ENCODE peak calls at places on chromosomes 3 and 15, in ten cellular contexts. Q, I, A, W, J, B, G, V, E and S are unnamed samples.

GRCh38 chr15:60889006-60889405 is 340.1 kb downstream of the RORA start:
- DNase-seq in A (no peak), Q (no peak), V (no peak), G (no peak), I (no peak), E (no peak), J (no peak), B (no peak), W (no peak), S (no peak)

GRCh38 chr15:31758126-31758525 is 272.2 kb upstream of the CHRNA7 start:
- DNase-seq in E (peak), G (no peak), A (no peak), J (peak), Q (peak), B (peak), W (no peak), V (no peak), I (no peak), S (no peak)

GRCh38 chr15:39888809-39889208 is 31.3 kb downstream of the GPR176 start:
- DNase-seq in B (no peak), G (no peak), J (no peak), I (no peak), W (no peak), E (no peak), Q (no peak), V (no peak), A (no peak), S (no peak)

GRCh38 chr3:193851941-193852674 is 259.1 kb downstream of the OPA1 start:
- DNase-seq in W (peak), Q (no peak), B (no peak), A (no peak), I (no peak), V (peak), E (no peak), J (peak), G (no peak), S (no peak)

GRCh38 chr3:143040264-143040879 is 39.0 kb downstream of the U2SURP start:
- DNase-seq in W (no peak), J (peak), E (no peak), G (no peak), V (peak), B (no peak), I (peak), A (no peak), Q (peak), S (peak)

GRCh38 chr15:83283813-83284562 is 476 bp downstream of the BNC1 start:
- DNase-seq in W (peak), E (no peak), A (no peak), B (no peak), G (peak), I (no peak), V (peak), J (no peak), Q (peak), S (no peak)

GRCh38 chr15:70095387-70096214 is 2.1 kb downstream of the TLE3 start:
- DNase-seq in B (peak), E (no peak), Q (no peak), A (peak), J (no peak), G (peak), W (peak), V (no peak), I (no peak), S (no peak)

GRCh38 chr3:127803619-127804018 is 18.7 kb downstream of the MGLL start:
- DNase-seq in Q (peak), V (peak), A (no peak), W (no peak), B (no peak), I (peak), E (no peak), J (no peak), G (no peak), S (no peak)

GRCh38 chr3:82384176-82384575 is 622.7 kb upstream of the GBE1 start:
- DNase-seq in A (no peak), Q (no peak), V (no peak), I (no peak), J (no peak), G (no peak), W (no peak), E (no peak), B (no peak), S (no peak)

GRCh38 chr15:85289677-85290365 is 90.6 kb upstream of the AKAP13 start:
- DNase-seq in B (no peak), A (no peak), I (peak), V (peak), W (peak), J (peak), E (no peak), Q (peak), G (no peak), S (peak)

GRCh38 chr3:196144383-196145105 is 62.7 kb upstream of the TFRC start:
- DNase-seq in J (no peak), G (no peak), W (no peak), I (peak), Q (peak), E (no peak), V (no peak), B (no peak), A (no peak), S (no peak)

GRCh38 chr15:99956022-99956775 is 223.0 kb upstream of the LYSMD4 start:
- DNase-seq in I (no peak), Q (no peak), B (no peak), A (no peak), G (no peak), W (no peak), V (no peak), J (no peak), E (no peak), S (no peak)

GRCh38 chr3:42300013-42300412 is 34.0 kb upstream of the CCK start:
- DNase-seq in V (peak), G (peak), Q (peak), A (peak), I (peak), W (peak), E (no peak), J (no peak), B (peak), S (peak)

GRCh38 chr3:23720885-23721284 is 84.9 kb upstream of the UBE2E1 start:
- DNase-seq in G (no peak), Q (peak), I (no peak), W (no peak), B (no peak), A (no peak), J (no peak), E (no peak), V (no peak), S (no peak)